ENCODE peak calls at places on chromosomes 16 and 17, in six cellular contexts. O is A549, S is endothelial cell of umbilical vein, B is GM12878, K is K562, V is HepG2. L is an unnamed sample.
A peak's percentile ranks its signal among the peaks of the same experiment; 100 is the strongest.

GRCh38 chr16:27441276-27441675 is 39.3 kb downstream of the IL21R start:
- DNase-seq in S (no peak), V (no peak), B (no peak), O (no peak), K (no peak), L (no peak)

GRCh38 chr17:76273923-76274558 is 8.9 kb downstream of the UBALD2 start:
- DNase-seq in V (no peak), K (no peak), O (no peak), B (no peak), S (no peak), L (no peak)

GRCh38 chr16:67934306-67935095 is 2.1 kb downstream of the PSMB10 start:
- DNase-seq in V (no peak), K (peak; percentile 37), O (no peak), B (no peak), S (no peak), L (no peak)

GRCh38 chr16:69417537-69418199 is 6.8 kb upstream of the CYB5B start:
- DNase-seq in B (no peak), S (peak; percentile 64), V (peak; percentile 58), K (no peak), O (peak; percentile 78), L (no peak)

GRCh38 chr17:9004961-9005285 is 16.4 kb upstream of the NTN1 start:
- DNase-seq in O (no peak), S (no peak), K (no peak), B (no peak), V (no peak), L (no peak)

GRCh38 chr16:57977418-57978069 is 6.6 kb upstream of the CNGB1 start:
- DNase-seq in V (no peak), K (peak; percentile 39), O (no peak), B (no peak), S (no peak), L (peak; percentile 39)

GRCh38 chr16:69166946-69167930 is 19.7 kb upstream of the SNTB2 start:
- DNase-seq in K (no peak), V (no peak), S (peak; percentile 66), B (no peak), O (no peak), L (no peak)

GRCh38 chr17:8029121-8029520 is 9.7 kb upstream of the ALOX15B start:
- DNase-seq in K (no peak), S (no peak), O (no peak), B (no peak), V (no peak), L (no peak)

GRCh38 chr16:65249768-65250167 is 127.9 kb upstream of the CDH11 start:
- DNase-seq in B (no peak), K (no peak), S (no peak), V (no peak), O (no peak), L (no peak)

GRCh38 chr16:87957296-87958069 is 6.2 kb downstream of the BANP start:
- DNase-seq in O (no peak), V (no peak), S (no peak), B (no peak), K (no peak), L (no peak)

GRCh38 chr17:70776446-70776845 is 607.1 kb downstream of the KCNJ2 start:
- DNase-seq in B (no peak), K (no peak), S (no peak), V (no peak), O (no peak), L (no peak)

GRCh38 chr17:2347805-2348685 is 10.7 kb downstream of the SGSM2 start:
- DNase-seq in K (no peak), V (peak; percentile 92), S (no peak), B (no peak), O (peak; percentile 47), L (no peak)

GRCh38 chr17:16430650-16431049 is 15.3 kb downstream of the TRPV2 start:
- DNase-seq in B (no peak), K (no peak), V (no peak), O (no peak), S (no peak), L (no peak)

GRCh38 chr17:80279895-80280294 is 19.2 kb downstream of the RNF213 start:
- DNase-seq in V (no peak), K (no peak), O (no peak), S (peak; percentile 56), B (no peak), L (no peak)

GRCh38 chr17:74860229-74860998 is 729 bp upstream of the GRIN2C start:
- DNase-seq in B (no peak), O (no peak), S (no peak), K (no peak), V (no peak), L (no peak)

GRCh38 chr16:8109510-8110369 is 480.6 kb downstream of the TMEM114 start:
- DNase-seq in S (no peak), V (no peak), K (peak; percentile 85), B (no peak), O (no peak), L (no peak)

DNA sequence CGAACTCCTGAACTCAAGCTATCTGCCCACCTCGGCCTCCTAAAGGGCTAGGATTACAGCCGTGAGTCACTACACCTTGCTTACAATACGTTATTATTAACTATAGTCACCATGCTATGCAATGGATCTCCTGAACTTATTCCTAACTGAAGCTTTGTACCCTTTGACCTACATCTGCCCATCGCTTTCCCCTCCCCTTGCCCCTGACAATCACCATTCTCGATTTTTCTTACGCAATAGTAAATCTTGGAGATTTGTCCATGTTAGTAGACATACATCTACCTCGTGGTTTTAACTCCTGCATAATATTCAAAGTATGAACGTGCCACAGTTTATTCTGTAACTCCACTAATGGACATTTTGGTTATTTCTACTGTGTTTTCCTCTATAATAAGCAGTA is 120.6 kb downstream of the NPIPB5 start:
- DNase-seq in S (no peak), B (no peak), V (no peak), K (no peak), O (no peak), L (no peak)
- TF ChIP-seq CTCF in S (no peak), B (no peak), V (no peak), K (no peak), O (no peak), L (no peak)

GRCh38 chr17:51347851-51348584 is 87.7 kb downstream of the UTP18 start:
- DNase-seq in B (no peak), S (no peak), O (no peak), K (no peak), V (no peak), L (no peak)

GRCh38 chr17:51351090-51351489 is 90.7 kb downstream of the UTP18 start:
- DNase-seq in V (no peak), B (no peak), O (no peak), S (no peak), K (no peak), L (no peak)

GRCh38 chr17:51342257-51342656 is 81.9 kb downstream of the UTP18 start:
- DNase-seq in S (no peak), K (no peak), B (no peak), V (no peak), O (no peak), L (no peak)

GRCh38 chr17:51341457-51341856 is 81.1 kb downstream of the UTP18 start:
- DNase-seq in O (no peak), B (no peak), V (no peak), K (no peak), S (no peak), L (no peak)

DNA sequence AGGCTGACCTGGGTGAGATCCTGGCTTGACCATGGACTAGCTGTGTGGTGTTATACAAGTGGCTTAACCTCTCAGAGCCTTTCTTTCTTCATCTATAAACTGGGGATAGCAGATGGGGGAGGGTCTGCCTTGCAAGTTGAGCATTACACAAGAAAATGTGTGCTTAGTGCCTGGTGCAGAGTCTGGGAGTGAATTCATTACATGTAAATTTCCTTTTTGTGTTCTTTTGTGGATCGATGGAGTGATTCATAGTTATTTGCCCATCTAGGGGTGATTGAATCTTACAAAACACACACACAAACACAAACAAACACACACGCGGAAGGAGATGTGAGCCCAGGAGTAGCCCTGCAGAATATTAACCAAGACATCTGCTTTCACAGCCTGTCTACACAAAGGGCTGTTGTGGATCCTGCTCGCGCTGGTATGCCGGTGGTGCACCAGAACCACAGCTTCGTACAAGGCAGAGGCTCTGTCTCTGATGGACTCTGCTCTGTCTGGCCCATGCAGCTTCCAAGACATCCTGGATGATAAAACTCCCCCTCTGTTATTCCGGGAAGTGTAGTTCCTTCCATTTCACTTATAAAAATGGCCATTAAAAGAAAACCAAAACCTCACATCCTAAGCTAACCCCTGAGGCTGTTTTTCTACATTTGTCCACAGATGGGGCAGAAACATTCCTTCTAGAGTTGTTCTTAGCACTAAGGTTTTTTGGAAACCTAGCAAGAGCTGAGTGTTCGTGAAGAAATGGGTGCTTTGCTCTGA is 86.1 kb downstream of the UTP18 start:
- DNase-seq in S (no peak), K (no peak), B (no peak), V (peak; percentile 57), O (no peak), L (no peak)
- TF ChIP-seq MYC in S (no peak), K (no peak), B (no peak), V (no peak), O (no peak), L (no peak)

GRCh38 chr17:49848739-49849138 is 870 bp upstream of the TAC4 start:
- DNase-seq in V (no peak), S (no peak), O (no peak), B (no peak), K (no peak), L (no peak)

GRCh38 chr17:49850772-49851386 is 3.0 kb upstream of the TAC4 start:
- DNase-seq in B (no peak), O (no peak), K (no peak), V (no peak), S (peak; percentile 39), L (peak; percentile 75)

GRCh38 chr17:49849711-49850610 is 2.1 kb upstream of the TAC4 start:
- DNase-seq in O (no peak), K (no peak), S (no peak), V (no peak), B (no peak), L (no peak)

GRCh38 chr17:49851387-49852291 is 3.8 kb upstream of the TAC4 start:
- DNase-seq in O (peak; percentile 66), S (peak; percentile 73), B (no peak), K (peak; percentile 74), V (peak; percentile 56), L (peak; percentile 87)

DNA sequence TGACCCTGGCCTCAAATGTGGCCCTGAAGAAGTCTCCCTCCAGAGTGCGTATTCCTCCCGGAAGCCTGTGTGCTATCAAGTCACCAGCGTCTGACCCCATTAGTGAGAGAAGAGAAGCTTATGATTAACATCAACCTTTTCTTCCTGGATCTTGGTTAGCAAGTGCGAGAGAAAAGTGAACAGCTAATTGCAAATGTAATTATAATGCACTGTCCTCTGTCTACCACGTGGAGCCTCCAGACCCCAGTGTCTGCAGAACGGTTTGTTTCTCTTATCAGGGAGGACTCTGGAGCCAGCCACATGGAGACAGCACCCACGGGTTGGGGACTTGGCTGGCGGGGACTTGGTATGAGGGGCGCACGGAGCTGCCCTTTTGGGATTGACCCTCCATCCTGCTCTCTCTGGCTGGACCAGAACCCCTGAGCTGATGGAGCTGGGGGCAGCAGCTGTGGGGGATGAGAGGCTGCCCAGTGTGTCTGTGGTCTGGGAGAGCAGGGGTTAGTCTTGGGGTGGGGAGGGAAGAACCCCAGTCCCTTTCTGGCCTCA is 5.7 kb upstream of the TAC4 start:
- DNase-seq in V (no peak), O (no peak), K (no peak), S (no peak), B (no peak), L (no peak)
- TF ChIP-seq MAX in V (no peak), O (no peak), K (no peak), S (no peak), B (no peak), L (no peak)

DNA sequence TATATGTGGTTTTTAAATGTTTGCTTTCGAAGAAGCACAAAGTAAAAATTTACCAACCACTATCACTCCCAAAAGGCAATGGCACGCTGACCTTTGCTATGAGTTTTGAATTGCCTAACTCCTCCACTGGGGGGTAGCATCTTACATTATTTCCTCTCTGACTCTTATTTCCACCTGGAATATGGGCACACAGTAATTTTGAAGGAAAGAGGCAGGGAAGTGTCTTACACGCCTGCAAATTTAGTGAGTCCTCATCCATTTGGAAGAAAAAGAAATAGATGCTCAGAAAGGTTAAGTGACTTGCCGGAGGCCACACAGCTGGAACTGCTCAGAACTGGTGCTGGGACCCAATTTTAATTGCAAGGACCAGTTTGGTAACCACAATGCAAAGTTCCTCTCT is 29.9 kb upstream of the IRX6 start:
- DNase-seq in O (no peak), V (no peak), S (no peak), K (peak; percentile 12), B (no peak), L (peak; percentile 25)
- TF ChIP-seq CTCF in O (no peak), V (peak; percentile 12), S (no peak), K (peak; percentile 26), B (no peak), L (peak; percentile 9)